ENCODE peak calls at places on chromosomes 12 and 14, in six cellular contexts. J, P, M, T, G and Z are unnamed samples.

GRCh38 chr14:57502581-57503254 is 9.1 kb upstream of the CCDC198 start:
- DNase-seq in T (no peak), P (no peak), J (no peak), M (no peak), G (no peak), Z (no peak)

GRCh38 chr12:14605401-14605989 is 37.8 kb upstream of the PLBD1 start:
- DNase-seq in T (no peak), J (peak), P (no peak), G (no peak), M (no peak), Z (no peak)

GRCh38 chr12:119841433-119842210 is 35.5 kb downstream of the CIT start:
- DNase-seq in M (no peak), J (no peak), P (peak), T (no peak), G (peak), Z (no peak)

GRCh38 chr14:100586520-100587247 is 533 bp downstream of the BEGAIN start:
- DNase-seq in T (no peak), M (no peak), P (no peak), J (peak), G (peak), Z (no peak)

GRCh38 chr14:55762595-55763232 is 182.7 kb downstream of the KTN1 start:
- DNase-seq in J (no peak), G (no peak), T (no peak), P (no peak), M (no peak), Z (no peak)

GRCh38 chr12:42213023-42213422 is 25.0 kb downstream of the YAF2 start:
- DNase-seq in P (peak), M (no peak), J (peak), G (peak), T (no peak), Z (peak)

GRCh38 chr12:27869567-27869966 is 89.5 kb upstream of the MANSC4 start:
- DNase-seq in T (no peak), P (no peak), G (no peak), J (no peak), M (no peak), Z (no peak)

GRCh38 chr12:132261328-132262138 is 67.9 kb downstream of the GALNT9 start:
- DNase-seq in T (no peak), P (no peak), M (no peak), J (no peak), G (no peak), Z (no peak)

GRCh38 chr14:70027785-70028428 is 148.7 kb downstream of the SMOC1 start:
- DNase-seq in M (peak), P (peak), J (peak), T (peak), G (peak), Z (no peak)